ENCODE peak calls at places on chromosomes 13 and 19, in six cellular contexts. One of them, this sample, is unnamed.

GRCh38 chr19:15038304-15038703 is 11.0 kb upstream of the CASP14 start:
- DNase-seq in GM23338: no peak
- DNase-seq in body of pancreas: no peak
- DNase-seq in mammary epithelial cell: peak; percentile 90
- DNase-seq in ascending aorta: no peak
- DNase-seq in foreskin fibroblast: no peak
- DNase-seq in this sample: no peak

GRCh38 chr19:920051-920857 is 3.1 kb downstream of the KISS1R start:
- DNase-seq in body of pancreas: no peak
- DNase-seq in ascending aorta: no peak
- DNase-seq in GM23338: peak; percentile 65
- DNase-seq in mammary epithelial cell: peak; percentile 27
- DNase-seq in foreskin fibroblast: no peak
- DNase-seq in this sample: no peak

GRCh38 chr13:112838038-112838965 is 130.7 kb upstream of the MCF2L start:
- DNase-seq in body of pancreas: no peak
- DNase-seq in ascending aorta: no peak
- DNase-seq in GM23338: no peak
- DNase-seq in mammary epithelial cell: no peak
- DNase-seq in foreskin fibroblast: no peak
- DNase-seq in this sample: no peak

GRCh38 chr19:47609885-47610545 is 1.1 kb downstream of the BICRA start:
- DNase-seq in ascending aorta: peak; percentile 74
- DNase-seq in body of pancreas: peak; percentile 38
- DNase-seq in mammary epithelial cell: peak; percentile 30
- DNase-seq in GM23338: peak; percentile 79
- DNase-seq in foreskin fibroblast: peak; percentile 45
- DNase-seq in this sample: peak; percentile 88

GRCh38 chr19:43467730-43468129 is 2.3 kb upstream of the LYPD3 start:
- DNase-seq in foreskin fibroblast: peak; percentile 41
- DNase-seq in GM23338: no peak
- DNase-seq in ascending aorta: no peak
- DNase-seq in mammary epithelial cell: peak; percentile 76
- DNase-seq in body of pancreas: no peak
- DNase-seq in this sample: no peak

GRCh38 chr13:48567521-48568331 is 34.8 kb upstream of the RCBTB2 start:
- DNase-seq in GM23338: no peak
- DNase-seq in mammary epithelial cell: no peak
- DNase-seq in ascending aorta: no peak
- DNase-seq in body of pancreas: peak; percentile 39
- DNase-seq in foreskin fibroblast: no peak
- DNase-seq in this sample: no peak

GRCh38 chr19:54169149-54169731 is 3.7 kb downstream of the TMC4 start:
- DNase-seq in ascending aorta: no peak
- DNase-seq in foreskin fibroblast: no peak
- DNase-seq in mammary epithelial cell: no peak
- DNase-seq in GM23338: peak; percentile 18
- DNase-seq in body of pancreas: no peak
- DNase-seq in this sample: peak; percentile 71

GRCh38 chr19:5200844-5201243 is 139.8 kb downstream of the PTPRS start:
- DNase-seq in body of pancreas: no peak
- DNase-seq in GM23338: no peak
- DNase-seq in foreskin fibroblast: no peak
- DNase-seq in ascending aorta: no peak
- DNase-seq in mammary epithelial cell: no peak
- DNase-seq in this sample: no peak

GRCh38 chr19:12833747-12834417 is 497 bp downstream of the RTBDN start:
- DNase-seq in GM23338: peak; percentile 74
- DNase-seq in ascending aorta: no peak
- DNase-seq in body of pancreas: peak; percentile 21
- DNase-seq in foreskin fibroblast: no peak
- DNase-seq in mammary epithelial cell: no peak
- DNase-seq in this sample: no peak

GRCh38 chr19:12666305-12667048 is at the start of the genes MAN2B1 and WDR83:
- DNase-seq in ascending aorta: peak; percentile 89
- DNase-seq in foreskin fibroblast: peak; percentile 56
- DNase-seq in body of pancreas: peak; percentile 76
- DNase-seq in mammary epithelial cell: peak; percentile 73
- DNase-seq in GM23338: peak; percentile 94
- DNase-seq in this sample: peak; percentile 89

GRCh38 chr19:37986048-37986750 is 79.2 kb downstream of the SIPA1L3 start:
- DNase-seq in GM23338: no peak
- DNase-seq in foreskin fibroblast: no peak
- DNase-seq in body of pancreas: no peak
- DNase-seq in ascending aorta: no peak
- DNase-seq in mammary epithelial cell: no peak
- DNase-seq in this sample: no peak

GRCh38 chr19:37988758-37989635 is 82.0 kb downstream of the SIPA1L3 start:
- DNase-seq in body of pancreas: no peak
- DNase-seq in GM23338: peak; percentile 78
- DNase-seq in mammary epithelial cell: no peak
- DNase-seq in foreskin fibroblast: no peak
- DNase-seq in ascending aorta: no peak
- DNase-seq in this sample: no peak

GRCh38 chr19:37990362-37990761 is 83.4 kb downstream of the SIPA1L3 start:
- DNase-seq in mammary epithelial cell: peak; percentile 93
- DNase-seq in body of pancreas: no peak
- DNase-seq in ascending aorta: no peak
- DNase-seq in GM23338: peak; percentile 46
- DNase-seq in foreskin fibroblast: no peak
- DNase-seq in this sample: no peak

GRCh38 chr19:37989855-37990254 is 82.8 kb downstream of the SIPA1L3 start:
- DNase-seq in GM23338: peak; percentile 92
- DNase-seq in ascending aorta: no peak
- DNase-seq in mammary epithelial cell: no peak
- DNase-seq in foreskin fibroblast: no peak
- DNase-seq in body of pancreas: no peak
- DNase-seq in this sample: no peak

DNA sequence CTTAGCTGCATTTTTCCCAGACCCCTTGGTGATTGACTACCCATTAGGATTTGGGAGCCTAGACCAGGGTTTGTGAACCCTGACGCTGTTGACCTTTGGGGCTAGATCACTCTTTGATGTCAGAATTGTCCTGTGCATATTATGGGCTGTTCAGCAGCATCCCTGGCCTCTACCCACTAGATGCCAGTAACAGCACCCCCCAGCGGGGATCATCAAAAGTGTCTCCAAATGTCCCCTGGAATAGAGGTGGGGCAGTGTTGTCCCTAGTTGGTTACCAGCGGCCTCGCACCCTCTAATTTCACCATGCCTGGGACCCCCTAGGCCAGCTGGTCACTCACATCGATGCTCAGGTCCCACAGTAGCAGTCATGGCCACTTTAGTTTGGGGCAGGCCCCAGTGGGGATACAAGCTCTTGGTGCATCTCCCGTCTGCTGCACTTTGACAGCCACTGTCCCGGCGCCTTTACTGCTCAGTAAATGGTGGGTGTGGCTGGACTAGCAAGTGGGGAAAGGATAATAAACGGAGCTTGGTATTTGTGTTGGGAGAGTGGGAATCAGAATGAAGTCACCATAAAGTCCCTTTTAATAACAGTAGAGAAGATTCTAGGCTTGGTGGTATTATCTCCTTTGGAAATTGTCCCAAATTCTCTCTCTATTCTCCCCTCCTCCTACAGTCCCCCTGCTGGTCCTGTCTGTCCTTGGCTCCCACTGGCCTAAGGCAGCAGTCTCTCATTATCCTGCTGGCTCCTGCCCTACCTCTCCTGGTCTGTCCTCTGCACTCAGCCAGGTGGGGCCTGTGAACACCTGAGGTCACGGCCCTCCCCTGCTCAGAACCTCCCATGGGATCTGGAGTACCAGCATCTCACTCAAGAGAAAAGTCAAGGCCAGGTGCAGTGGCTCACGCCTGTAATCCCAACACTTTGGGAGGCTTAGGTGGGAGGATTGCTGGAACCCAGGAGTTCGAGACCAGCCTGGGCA is 80.6 kb downstream of the SIPA1L3 start:
- DNase-seq in mammary epithelial cell: no peak
- DNase-seq in body of pancreas: no peak
- DNase-seq in ascending aorta: no peak
- DNase-seq in GM23338: peak; percentile 77
- DNase-seq in foreskin fibroblast: no peak
- DNase-seq in this sample: no peak
- TF ChIP-seq CTCF in mammary epithelial cell: peak; percentile 36
- TF ChIP-seq CTCF in body of pancreas: no peak
- TF ChIP-seq CTCF in ascending aorta: no peak
- TF ChIP-seq CTCF in GM23338: peak; percentile 76
- TF ChIP-seq CTCF in foreskin fibroblast: no peak
- TF ChIP-seq CTCF in this sample: no peak

GRCh38 chr19:31667106-31667505 is 317.9 kb upstream of the TSHZ3 start:
- DNase-seq in mammary epithelial cell: no peak
- DNase-seq in body of pancreas: no peak
- DNase-seq in GM23338: no peak
- DNase-seq in foreskin fibroblast: no peak
- DNase-seq in ascending aorta: no peak
- DNase-seq in this sample: no peak
- TF ChIP-seq CTCF in mammary epithelial cell: no peak
- TF ChIP-seq CTCF in body of pancreas: no peak
- TF ChIP-seq CTCF in GM23338: no peak
- TF ChIP-seq CTCF in foreskin fibroblast: no peak
- TF ChIP-seq CTCF in ascending aorta: no peak
- TF ChIP-seq CTCF in this sample: no peak

GRCh38 chr19:33399745-33400681 is 26.5 kb downstream of the CEBPG start:
- DNase-seq in mammary epithelial cell: no peak
- DNase-seq in GM23338: no peak
- DNase-seq in foreskin fibroblast: no peak
- DNase-seq in body of pancreas: no peak
- DNase-seq in ascending aorta: no peak
- DNase-seq in this sample: peak; percentile 55
- TF ChIP-seq CTCF in mammary epithelial cell: no peak
- TF ChIP-seq CTCF in GM23338: peak; percentile 22
- TF ChIP-seq CTCF in foreskin fibroblast: no peak
- TF ChIP-seq CTCF in body of pancreas: no peak
- TF ChIP-seq CTCF in ascending aorta: no peak
- TF ChIP-seq CTCF in this sample: no peak

DNA sequence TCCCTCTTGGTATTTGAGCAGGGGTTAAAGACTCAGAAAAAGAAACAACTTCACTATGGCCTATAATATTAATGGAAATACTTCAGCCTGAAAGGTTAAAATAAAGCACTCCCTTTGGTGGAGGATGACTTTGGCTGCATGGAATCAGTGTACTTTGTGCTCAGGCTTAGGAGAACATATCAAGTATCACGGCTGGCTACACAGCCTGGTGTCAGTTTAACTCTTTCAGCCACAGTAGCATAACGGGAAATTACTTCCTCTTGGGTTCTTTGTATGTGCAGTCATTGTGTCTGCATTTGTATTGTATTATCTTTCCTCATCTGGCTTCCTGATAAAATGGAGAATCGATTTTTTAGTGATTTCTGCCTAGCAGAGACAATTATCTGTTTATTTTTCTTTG is 239.0 kb downstream of the GGACT start:
- DNase-seq in foreskin fibroblast: no peak
- DNase-seq in mammary epithelial cell: no peak
- DNase-seq in GM23338: no peak
- DNase-seq in ascending aorta: no peak
- DNase-seq in body of pancreas: no peak
- DNase-seq in this sample: no peak
- TF ChIP-seq CTCF in foreskin fibroblast: no peak
- TF ChIP-seq CTCF in mammary epithelial cell: no peak
- TF ChIP-seq CTCF in GM23338: no peak
- TF ChIP-seq CTCF in ascending aorta: no peak
- TF ChIP-seq CTCF in body of pancreas: no peak
- TF ChIP-seq CTCF in this sample: no peak

GRCh38 chr13:39602614-39603366 is at the start of gene LHFPL6:
- DNase-seq in GM23338: peak; percentile 88
- DNase-seq in body of pancreas: peak; percentile 74
- DNase-seq in mammary epithelial cell: peak; percentile 84
- DNase-seq in foreskin fibroblast: peak; percentile 83
- DNase-seq in ascending aorta: peak; percentile 90
- DNase-seq in this sample: peak; percentile 95

GRCh38 chr13:39602277-39602613 is 748 bp downstream of the LHFPL6 start:
- DNase-seq in ascending aorta: no peak
- DNase-seq in foreskin fibroblast: no peak
- DNase-seq in mammary epithelial cell: no peak
- DNase-seq in body of pancreas: no peak
- DNase-seq in GM23338: no peak
- DNase-seq in this sample: no peak

GRCh38 chr13:39599842-39600241 is 3.2 kb downstream of the LHFPL6 start:
- DNase-seq in GM23338: no peak
- DNase-seq in ascending aorta: no peak
- DNase-seq in mammary epithelial cell: no peak
- DNase-seq in foreskin fibroblast: peak; percentile 63
- DNase-seq in body of pancreas: no peak
- DNase-seq in this sample: no peak

GRCh38 chr13:39601636-39602035 is 1.4 kb downstream of the LHFPL6 start:
- DNase-seq in ascending aorta: no peak
- DNase-seq in GM23338: no peak
- DNase-seq in foreskin fibroblast: no peak
- DNase-seq in body of pancreas: no peak
- DNase-seq in mammary epithelial cell: no peak
- DNase-seq in this sample: no peak

GRCh38 chr13:39600766-39601165 is 2.2 kb downstream of the LHFPL6 start:
- DNase-seq in ascending aorta: peak; percentile 72
- DNase-seq in mammary epithelial cell: no peak
- DNase-seq in foreskin fibroblast: peak; percentile 37
- DNase-seq in GM23338: peak; percentile 70
- DNase-seq in body of pancreas: no peak
- DNase-seq in this sample: no peak
- TF ChIP-seq CTCF in ascending aorta: peak; percentile 35
- TF ChIP-seq CTCF in mammary epithelial cell: peak; percentile 3
- TF ChIP-seq CTCF in foreskin fibroblast: peak; percentile 30
- TF ChIP-seq CTCF in GM23338: peak; percentile 89
- TF ChIP-seq CTCF in body of pancreas: no peak
- TF ChIP-seq CTCF in this sample: no peak

GRCh38 chr19:41323023-41323422 is 13.1 kb downstream of the CCDC97 start:
- DNase-seq in foreskin fibroblast: peak; percentile 65
- DNase-seq in body of pancreas: no peak
- DNase-seq in mammary epithelial cell: no peak
- DNase-seq in ascending aorta: no peak
- DNase-seq in GM23338: no peak
- DNase-seq in this sample: peak; percentile 77
- TF ChIP-seq CTCF in foreskin fibroblast: no peak
- TF ChIP-seq CTCF in body of pancreas: no peak
- TF ChIP-seq CTCF in mammary epithelial cell: no peak
- TF ChIP-seq CTCF in ascending aorta: no peak
- TF ChIP-seq CTCF in GM23338: no peak
- TF ChIP-seq CTCF in this sample: no peak

DNA sequence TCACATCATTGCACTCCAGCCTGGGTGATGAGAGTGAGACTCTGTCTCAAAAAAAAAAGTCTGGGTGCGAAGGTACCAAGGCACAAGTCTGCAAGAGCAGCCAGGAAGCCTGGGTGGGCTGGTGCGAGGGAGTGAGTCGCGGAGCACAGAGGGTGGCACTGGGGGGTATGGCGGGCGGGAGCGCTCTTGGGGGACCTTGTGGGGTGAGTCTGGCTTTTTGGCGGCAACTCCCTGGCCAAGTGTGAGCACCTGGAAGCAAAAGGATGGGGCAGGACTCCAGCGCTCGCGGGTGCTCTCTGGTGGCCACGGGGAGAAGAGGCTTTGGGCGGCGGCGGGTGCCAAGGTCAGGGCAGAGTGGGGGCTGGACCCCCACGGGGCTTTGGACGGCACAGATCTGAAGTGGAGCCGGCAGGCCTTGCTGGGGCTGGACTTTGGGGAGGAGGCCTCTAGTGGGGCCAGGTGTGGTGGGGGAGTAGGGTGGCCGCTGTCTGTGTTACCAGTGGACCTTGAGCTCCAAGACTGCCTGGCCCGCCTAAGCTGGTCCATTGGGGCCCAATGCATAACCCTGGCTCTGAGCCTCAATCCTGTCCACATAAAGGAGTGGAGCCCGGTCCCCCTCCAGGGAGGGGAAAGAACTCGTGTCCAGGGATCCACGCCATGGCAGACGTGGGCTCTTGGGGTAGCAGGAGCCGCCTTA is 1.6 kb downstream of the P2RY11 start:
- DNase-seq in mammary epithelial cell: no peak
- DNase-seq in ascending aorta: no peak
- DNase-seq in body of pancreas: peak; percentile 56
- DNase-seq in foreskin fibroblast: no peak
- DNase-seq in GM23338: peak; percentile 89
- DNase-seq in this sample: peak; percentile 80
- TF ChIP-seq CTCF in mammary epithelial cell: peak; percentile 77
- TF ChIP-seq CTCF in ascending aorta: peak; percentile 58
- TF ChIP-seq CTCF in body of pancreas: peak; percentile 79
- TF ChIP-seq CTCF in foreskin fibroblast: peak; percentile 73
- TF ChIP-seq CTCF in GM23338: peak; percentile 79
- TF ChIP-seq CTCF in this sample: peak; percentile 23

This sample was measured in kidney.